ENCODE peak calls at places on chromosome 3, in five cellular contexts. One of them, this sample, is unnamed.

GRCh38 chr3:123349566-123350450 is 99.1 kb downstream of the ADCY5 start:
- DNase-seq in IMR-90: no peak
- DNase-seq in tibial nerve: no peak
- DNase-seq in esophagus squamous epithelium: no peak
- DNase-seq in body of pancreas: peak; percentile 6
- DNase-seq in this sample: no peak

GRCh38 chr3:14622368-14622767 is 29.2 kb upstream of the CCDC174 start:
- DNase-seq in IMR-90: no peak
- DNase-seq in tibial nerve: no peak
- DNase-seq in esophagus squamous epithelium: no peak
- DNase-seq in body of pancreas: peak; percentile 24
- DNase-seq in this sample: no peak

GRCh38 chr3:10772230-10773161 is 43.5 kb upstream of the SLC6A11 start:
- DNase-seq in IMR-90: no peak
- DNase-seq in tibial nerve: no peak
- DNase-seq in esophagus squamous epithelium: no peak
- DNase-seq in body of pancreas: no peak
- DNase-seq in this sample: no peak

GRCh38 chr3:120429921-120430361 is 20.9 kb downstream of the FSTL1 start:
- DNase-seq in IMR-90: peak; percentile 78
- DNase-seq in tibial nerve: no peak
- DNase-seq in esophagus squamous epithelium: no peak
- DNase-seq in body of pancreas: no peak
- DNase-seq in this sample: no peak

GRCh38 chr3:100299031-100299430 is 35.5 kb upstream of the NIT2 start:
- DNase-seq in IMR-90: no peak
- DNase-seq in tibial nerve: no peak
- DNase-seq in esophagus squamous epithelium: no peak
- DNase-seq in body of pancreas: no peak
- DNase-seq in this sample: no peak

GRCh38 chr3:167700046-167700445 is 34.6 kb downstream of the PDCD10 start:
- DNase-seq in IMR-90: no peak
- DNase-seq in tibial nerve: no peak
- DNase-seq in esophagus squamous epithelium: no peak
- DNase-seq in body of pancreas: no peak
- DNase-seq in this sample: no peak

GRCh38 chr3:147305533-147306241 is 100.7 kb downstream of the ZIC4 start:
- DNase-seq in IMR-90: peak; percentile 76
- DNase-seq in tibial nerve: no peak
- DNase-seq in esophagus squamous epithelium: no peak
- DNase-seq in body of pancreas: no peak
- DNase-seq in this sample: no peak

GRCh38 chr3:194095464-194095863 is 40.5 kb upstream of the HES1 start:
- DNase-seq in IMR-90: no peak
- DNase-seq in tibial nerve: peak; percentile 27
- DNase-seq in esophagus squamous epithelium: no peak
- DNase-seq in body of pancreas: peak; percentile 67
- DNase-seq in this sample: no peak

DNA sequence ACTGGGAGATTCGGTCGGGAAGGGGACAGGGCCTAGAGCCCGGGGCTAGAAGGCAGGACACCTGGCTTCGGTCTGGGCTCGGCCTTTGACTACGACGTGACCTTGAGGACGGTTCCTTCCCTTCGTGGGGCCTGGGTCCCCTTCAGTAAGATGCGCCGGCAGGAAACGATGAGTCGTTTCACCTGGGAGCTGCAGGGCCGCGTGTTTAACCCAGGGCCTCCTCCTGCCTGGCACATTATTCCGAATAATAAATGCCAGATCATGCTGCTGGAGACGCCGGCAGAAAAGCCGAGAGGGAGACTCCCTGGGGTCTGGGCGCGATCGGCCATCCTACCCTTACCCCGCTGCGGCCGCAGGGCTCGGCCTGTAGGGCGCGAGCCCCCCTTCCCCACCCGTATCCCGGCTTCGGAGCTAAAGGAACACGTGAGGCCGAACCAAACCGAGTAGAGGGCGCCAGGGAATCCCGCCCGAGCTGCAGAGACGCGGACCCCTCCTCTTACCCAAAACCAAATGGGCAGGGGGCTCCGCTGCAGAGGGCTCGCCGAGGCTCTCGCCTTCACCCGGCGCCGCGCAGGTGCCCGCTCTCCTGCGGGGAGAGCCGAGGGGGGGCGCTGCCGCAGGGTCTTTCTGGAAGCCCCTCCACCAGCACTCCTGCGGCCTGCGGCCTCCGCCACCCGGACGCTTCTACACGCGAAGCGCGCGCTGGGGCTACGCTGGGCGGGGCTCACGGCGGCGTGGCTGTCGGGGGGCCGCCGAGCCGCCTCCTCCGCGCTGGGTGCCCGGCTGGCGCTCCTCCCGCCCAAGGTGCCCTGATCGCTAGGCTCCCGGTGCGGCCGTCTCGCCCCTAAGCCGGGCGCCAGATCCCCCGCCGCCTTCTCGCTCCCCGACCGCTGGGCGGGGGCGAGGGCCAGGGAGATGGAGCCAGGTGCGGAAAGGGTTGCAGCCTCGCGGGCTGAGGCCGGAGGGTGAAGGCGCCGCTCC is at the start of gene BDH1:
- DNase-seq in IMR-90: no peak
- DNase-seq in tibial nerve: peak; percentile 29
- DNase-seq in esophagus squamous epithelium: no peak
- DNase-seq in body of pancreas: peak; percentile 32
- DNase-seq in this sample: peak; percentile 32
- TF ChIP-seq POLR2A in IMR-90: no peak
- TF ChIP-seq POLR2A in tibial nerve: no peak
- TF ChIP-seq POLR2A in esophagus squamous epithelium: no peak
- TF ChIP-seq POLR2A in body of pancreas: peak; percentile 14
- TF ChIP-seq POLR2A in this sample: no peak

GRCh38 chr3:173711619-173712018 is 314.1 kb downstream of the NLGN1 start:
- DNase-seq in IMR-90: no peak
- DNase-seq in tibial nerve: no peak
- DNase-seq in esophagus squamous epithelium: no peak
- DNase-seq in body of pancreas: peak; percentile 37
- DNase-seq in this sample: no peak
- H3K27ac ChIP-seq in IMR-90: no peak overlapping the region
- H3K27ac ChIP-seq in tibial nerve: no peak overlapping the region
- H3K27ac ChIP-seq in esophagus squamous epithelium: no peak overlapping the region
- H3K27ac ChIP-seq in body of pancreas: no peak overlapping the region
- H3K27ac ChIP-seq in this sample: no peak overlapping the region

DNA sequence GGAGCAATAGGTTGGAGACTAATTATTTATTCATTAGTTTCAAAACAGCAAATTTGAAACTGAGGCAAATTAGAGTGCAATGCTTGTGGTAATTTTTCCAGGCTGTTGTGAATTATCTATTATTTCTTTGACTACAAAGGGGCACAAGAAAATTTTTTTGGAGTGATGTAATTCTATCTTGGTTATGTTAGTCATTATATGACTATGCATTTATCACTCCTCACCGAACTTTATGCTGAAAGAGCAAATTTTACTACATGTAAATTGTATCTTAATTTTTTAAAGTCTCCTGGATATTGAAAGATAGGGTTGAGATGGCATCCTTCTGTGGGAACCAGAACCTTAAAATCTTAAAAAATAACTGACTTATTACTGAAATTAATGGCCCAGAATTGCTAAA is 320.0 kb upstream of the ROBO1 start:
- DNase-seq in IMR-90: peak; percentile 6
- DNase-seq in tibial nerve: no peak
- DNase-seq in esophagus squamous epithelium: no peak
- DNase-seq in body of pancreas: no peak
- DNase-seq in this sample: no peak
- TF ChIP-seq POLR2A in IMR-90: no peak
- TF ChIP-seq POLR2A in tibial nerve: no peak
- TF ChIP-seq POLR2A in esophagus squamous epithelium: no peak
- TF ChIP-seq POLR2A in body of pancreas: no peak
- TF ChIP-seq POLR2A in this sample: no peak

GRCh38 chr3:37946531-37946889 is 44.1 kb upstream of the VILL start:
- DNase-seq in IMR-90: no peak
- DNase-seq in tibial nerve: no peak
- DNase-seq in esophagus squamous epithelium: no peak
- DNase-seq in body of pancreas: no peak
- DNase-seq in this sample: no peak
- H3K27ac ChIP-seq in IMR-90: peak overlapping the region; percentile 96
- H3K27ac ChIP-seq in tibial nerve: peak overlapping the region; percentile 80
- H3K27ac ChIP-seq in esophagus squamous epithelium: peak overlapping the region; percentile 61
- H3K27ac ChIP-seq in body of pancreas: no peak overlapping the region
- H3K27ac ChIP-seq in this sample: peak overlapping the region; percentile 40

DNA sequence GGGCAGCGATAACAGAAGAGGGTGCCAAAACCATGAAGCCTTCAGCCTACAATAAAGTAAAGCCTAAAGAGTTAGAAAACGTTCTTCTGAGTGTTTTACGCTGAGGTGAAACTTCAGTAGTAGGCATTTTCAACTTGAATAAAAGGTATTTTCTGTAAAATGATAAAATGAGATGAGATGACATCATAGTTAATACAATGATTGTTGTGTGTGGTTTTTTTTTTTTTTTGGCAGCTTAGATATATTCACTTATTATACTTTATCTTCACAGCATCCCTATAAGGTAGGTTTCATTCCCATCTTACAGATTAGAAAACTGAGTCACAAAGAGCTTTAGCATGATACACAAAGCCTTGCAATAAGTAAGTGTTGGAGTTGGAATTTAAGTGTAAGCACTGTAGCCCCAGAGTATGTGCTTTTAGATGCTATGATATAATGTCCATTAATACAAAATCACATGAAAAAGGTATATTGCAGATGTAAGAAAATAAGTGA is 291.9 kb upstream of the GRM7 start:
- DNase-seq in IMR-90: no peak
- DNase-seq in tibial nerve: no peak
- DNase-seq in esophagus squamous epithelium: no peak
- DNase-seq in body of pancreas: no peak
- DNase-seq in this sample: no peak
- TF ChIP-seq POLR2A in IMR-90: no peak
- TF ChIP-seq POLR2A in tibial nerve: no peak
- TF ChIP-seq POLR2A in esophagus squamous epithelium: no peak
- TF ChIP-seq POLR2A in body of pancreas: no peak
- TF ChIP-seq POLR2A in this sample: no peak

This sample was measured in heart left ventricle.